ENCODE peak calls at places on chromosomes 11 and 22, in ten cellular contexts. One of them, this sample, is unnamed.
A peak's percentile ranks its signal among the peaks of the same experiment; 100 is the strongest.

GRCh38 chr11:129846508-129847335 is 31.1 kb downstream of the TMEM45B start:
- DNase-seq in mesenteric fat pad: no peak
- DNase-seq in NCI-H2081: peak; percentile 59
- DNase-seq in EH: peak; percentile 97
- DNase-seq in CD4-positive, CD25-positive, alpha-beta regulatory T cell: no peak
- DNase-seq in NCI-H774: peak; percentile 61
- DNase-seq in naive B cell: no peak
- DNase-seq in stimulated activated CD4-positive, alpha-beta T cell treated with anti-CD3 and anti-CD28 coated beads, Interleukin-4, amount 100 ng/mL, for 24 hours: peak; percentile 29
- DNase-seq in AG09309: peak; percentile 93
- DNase-seq in CD8-positive, alpha-beta memory T cell: no peak
- DNase-seq in this sample: no peak

GRCh38 chr11:33311680-33312079 is 54.5 kb downstream of the HIPK3 start:
- DNase-seq in mesenteric fat pad: no peak
- DNase-seq in CD4-positive, CD25-positive, alpha-beta regulatory T cell: no peak
- DNase-seq in AG09309: no peak
- DNase-seq in NCI-H2081: no peak
- DNase-seq in naive B cell: no peak
- DNase-seq in CD8-positive, alpha-beta memory T cell: no peak
- DNase-seq in NCI-H774: no peak
- DNase-seq in EH: no peak
- DNase-seq in stimulated activated CD4-positive, alpha-beta T cell treated with anti-CD3 and anti-CD28 coated beads, Interleukin-4, amount 100 ng/mL, for 24 hours: no peak
- DNase-seq in this sample: no peak

GRCh38 chr11:70126494-70126893 is 48.4 kb downstream of the ANO1 start:
- DNase-seq in naive B cell: no peak
- DNase-seq in mesenteric fat pad: no peak
- DNase-seq in stimulated activated CD4-positive, alpha-beta T cell treated with anti-CD3 and anti-CD28 coated beads, Interleukin-4, amount 100 ng/mL, for 24 hours: no peak
- DNase-seq in EH: no peak
- DNase-seq in CD8-positive, alpha-beta memory T cell: no peak
- DNase-seq in CD4-positive, CD25-positive, alpha-beta regulatory T cell: no peak
- DNase-seq in NCI-H774: no peak
- DNase-seq in AG09309: no peak
- DNase-seq in NCI-H2081: no peak
- DNase-seq in this sample: no peak

GRCh38 chr11:34680918-34681554 is 60.1 kb downstream of the EHF start:
- DNase-seq in NCI-H774: peak; percentile 50
- DNase-seq in CD4-positive, CD25-positive, alpha-beta regulatory T cell: no peak
- DNase-seq in naive B cell: no peak
- DNase-seq in CD8-positive, alpha-beta memory T cell: no peak
- DNase-seq in stimulated activated CD4-positive, alpha-beta T cell treated with anti-CD3 and anti-CD28 coated beads, Interleukin-4, amount 100 ng/mL, for 24 hours: no peak
- DNase-seq in mesenteric fat pad: no peak
- DNase-seq in EH: peak; percentile 58
- DNase-seq in AG09309: peak; percentile 13
- DNase-seq in NCI-H2081: peak; percentile 28
- DNase-seq in this sample: no peak

GRCh38 chr11:96447208-96447607 is 57.4 kb downstream of the JRKL start:
- DNase-seq in CD4-positive, CD25-positive, alpha-beta regulatory T cell: no peak
- DNase-seq in mesenteric fat pad: no peak
- DNase-seq in AG09309: no peak
- DNase-seq in stimulated activated CD4-positive, alpha-beta T cell treated with anti-CD3 and anti-CD28 coated beads, Interleukin-4, amount 100 ng/mL, for 24 hours: no peak
- DNase-seq in EH: no peak
- DNase-seq in NCI-H774: no peak
- DNase-seq in naive B cell: no peak
- DNase-seq in NCI-H2081: no peak
- DNase-seq in CD8-positive, alpha-beta memory T cell: no peak
- DNase-seq in this sample: no peak

GRCh38 chr22:49238181-49239141 is 589.2 kb downstream of the BRD1 start:
- DNase-seq in CD4-positive, CD25-positive, alpha-beta regulatory T cell: no peak
- DNase-seq in AG09309: no peak
- DNase-seq in naive B cell: no peak
- DNase-seq in NCI-H774: no peak
- DNase-seq in NCI-H2081: no peak
- DNase-seq in CD8-positive, alpha-beta memory T cell: no peak
- DNase-seq in mesenteric fat pad: peak; percentile 86
- DNase-seq in EH: no peak
- DNase-seq in stimulated activated CD4-positive, alpha-beta T cell treated with anti-CD3 and anti-CD28 coated beads, Interleukin-4, amount 100 ng/mL, for 24 hours: no peak
- DNase-seq in this sample: no peak

GRCh38 chr11:123507043-123507442 is 77.0 kb downstream of the GRAMD1B start:
- DNase-seq in naive B cell: no peak
- DNase-seq in stimulated activated CD4-positive, alpha-beta T cell treated with anti-CD3 and anti-CD28 coated beads, Interleukin-4, amount 100 ng/mL, for 24 hours: no peak
- DNase-seq in EH: no peak
- DNase-seq in NCI-H774: no peak
- DNase-seq in mesenteric fat pad: no peak
- DNase-seq in CD8-positive, alpha-beta memory T cell: no peak
- DNase-seq in AG09309: no peak
- DNase-seq in CD4-positive, CD25-positive, alpha-beta regulatory T cell: no peak
- DNase-seq in NCI-H2081: no peak
- DNase-seq in this sample: no peak

GRCh38 chr11:116396332-116396731 is 376.5 kb downstream of the BUD13 start:
- DNase-seq in naive B cell: no peak
- DNase-seq in AG09309: no peak
- DNase-seq in NCI-H774: no peak
- DNase-seq in CD4-positive, CD25-positive, alpha-beta regulatory T cell: no peak
- DNase-seq in stimulated activated CD4-positive, alpha-beta T cell treated with anti-CD3 and anti-CD28 coated beads, Interleukin-4, amount 100 ng/mL, for 24 hours: no peak
- DNase-seq in NCI-H2081: no peak
- DNase-seq in CD8-positive, alpha-beta memory T cell: no peak
- DNase-seq in mesenteric fat pad: no peak
- DNase-seq in EH: no peak
- DNase-seq in this sample: no peak

GRCh38 chr11:119983816-119984215 is 154.1 kb downstream of the TRIM29 start:
- DNase-seq in CD4-positive, CD25-positive, alpha-beta regulatory T cell: no peak
- DNase-seq in mesenteric fat pad: no peak
- DNase-seq in NCI-H774: no peak
- DNase-seq in naive B cell: no peak
- DNase-seq in AG09309: no peak
- DNase-seq in CD8-positive, alpha-beta memory T cell: no peak
- DNase-seq in EH: no peak
- DNase-seq in NCI-H2081: no peak
- DNase-seq in stimulated activated CD4-positive, alpha-beta T cell treated with anti-CD3 and anti-CD28 coated beads, Interleukin-4, amount 100 ng/mL, for 24 hours: no peak
- DNase-seq in this sample: no peak

GRCh38 chr22:38313384-38313955 is 3.8 kb downstream of the CSNK1E start:
- DNase-seq in mesenteric fat pad: no peak
- DNase-seq in stimulated activated CD4-positive, alpha-beta T cell treated with anti-CD3 and anti-CD28 coated beads, Interleukin-4, amount 100 ng/mL, for 24 hours: no peak
- DNase-seq in CD4-positive, CD25-positive, alpha-beta regulatory T cell: no peak
- DNase-seq in naive B cell: no peak
- DNase-seq in NCI-H2081: no peak
- DNase-seq in CD8-positive, alpha-beta memory T cell: peak; percentile 59
- DNase-seq in AG09309: peak; percentile 73
- DNase-seq in NCI-H774: no peak
- DNase-seq in EH: peak; percentile 96
- DNase-seq in this sample: no peak

GRCh38 chr11:73344191-73344607 is 32.0 kb upstream of the RELT start:
- DNase-seq in mesenteric fat pad: no peak
- DNase-seq in AG09309: no peak
- DNase-seq in NCI-H2081: no peak
- DNase-seq in CD4-positive, CD25-positive, alpha-beta regulatory T cell: no peak
- DNase-seq in CD8-positive, alpha-beta memory T cell: no peak
- DNase-seq in stimulated activated CD4-positive, alpha-beta T cell treated with anti-CD3 and anti-CD28 coated beads, Interleukin-4, amount 100 ng/mL, for 24 hours: no peak
- DNase-seq in naive B cell: no peak
- DNase-seq in EH: no peak
- DNase-seq in NCI-H774: no peak
- DNase-seq in this sample: no peak

GRCh38 chr11:110184974-110185597 is 91.9 kb downstream of the ZC3H12C start:
- DNase-seq in stimulated activated CD4-positive, alpha-beta T cell treated with anti-CD3 and anti-CD28 coated beads, Interleukin-4, amount 100 ng/mL, for 24 hours: no peak
- DNase-seq in mesenteric fat pad: peak; percentile 53
- DNase-seq in AG09309: no peak
- DNase-seq in CD4-positive, CD25-positive, alpha-beta regulatory T cell: no peak
- DNase-seq in NCI-H774: no peak
- DNase-seq in NCI-H2081: no peak
- DNase-seq in naive B cell: no peak
- DNase-seq in EH: no peak
- DNase-seq in CD8-positive, alpha-beta memory T cell: no peak
- DNase-seq in this sample: no peak

GRCh38 chr22:18076060-18076497 is 1.7 kb upstream of the PEX26 start:
- DNase-seq in CD4-positive, CD25-positive, alpha-beta regulatory T cell: peak; percentile 34
- DNase-seq in EH: peak; percentile 89
- DNase-seq in NCI-H2081: peak; percentile 85
- DNase-seq in CD8-positive, alpha-beta memory T cell: no peak
- DNase-seq in stimulated activated CD4-positive, alpha-beta T cell treated with anti-CD3 and anti-CD28 coated beads, Interleukin-4, amount 100 ng/mL, for 24 hours: peak; percentile 54
- DNase-seq in mesenteric fat pad: peak; percentile 57
- DNase-seq in naive B cell: peak; percentile 75
- DNase-seq in AG09309: peak; percentile 74
- DNase-seq in NCI-H774: peak; percentile 79
- DNase-seq in this sample: peak; percentile 63